ENCODE peak calls at places on chromosomes 13 and 19, in nine cellular contexts. R is K562, F is IMR-90, P is testis, C is lower leg skin, Q is NB4, B is heart left ventricle, N is adrenal gland, T is body of pancreas. D is an unnamed sample.

GRCh38 chr19:3623716-3624115 is 2.9 kb downstream of the CACTIN start:
- DNase-seq in R (no peak), F (no peak), P (no peak), C (no peak), Q (no peak), B (no peak), N (no peak), T (no peak), D (no peak)

GRCh38 chr13:23621316-23621645 is 51.1 kb downstream of the TNFRSF19 start:
- DNase-seq in R (no peak), F (peak; percentile 96), P (no peak), C (no peak), Q (peak; percentile 8), B (no peak), N (peak; percentile 49), T (no peak), D (no peak)

GRCh38 chr19:40365010-40365409 is 16.5 kb downstream of the PLD3 start:
- DNase-seq in R (no peak), F (no peak), P (no peak), C (no peak), Q (no peak), B (no peak), N (no peak), T (no peak), D (no peak)

GRCh38 chr19:29775575-29775900 is 36.3 kb upstream of the CCNE1 start:
- DNase-seq in R (no peak), F (no peak), P (no peak), C (no peak), Q (no peak), B (peak; percentile 20), N (no peak), T (no peak), D (no peak)

GRCh38 chr19:6006896-6007295 is 29.0 kb upstream of the RANBP3 start:
- DNase-seq in R (no peak), F (no peak), P (no peak), C (no peak), Q (no peak), B (no peak), N (no peak), T (no peak), D (no peak)

GRCh38 chr13:94232956-94233355 is 246.5 kb downstream of the DCT start:
- DNase-seq in R (no peak), F (no peak), P (no peak), C (no peak), Q (no peak), B (no peak), N (no peak), T (no peak), D (no peak)

GRCh38 chr13:59477011-59477410 is 686.7 kb downstream of the DIAPH3 start:
- DNase-seq in R (no peak), F (no peak), P (no peak), C (no peak), Q (peak; percentile 7), B (no peak), N (no peak), T (no peak), D (no peak)

GRCh38 chr13:37701306-37701705 is 102.7 kb upstream of the POSTN start:
- DNase-seq in R (no peak), F (peak; percentile 67), P (no peak), C (no peak), Q (no peak), B (no peak), N (no peak), T (no peak), D (no peak)

GRCh38 chr19:5631511-5632240 is 8.8 kb downstream of the SAFB start:
- DNase-seq in R (no peak), F (no peak), P (no peak), C (peak; percentile 46), Q (no peak), B (no peak), N (no peak), T (no peak), D (no peak)

GRCh38 chr19:48989701-48990291 is 3.3 kb downstream of the GYS1 start:
- DNase-seq in R (no peak), F (no peak), P (no peak), C (no peak), Q (no peak), B (peak; percentile 78), N (no peak), T (no peak), D (no peak)

GRCh38 chr19:31963741-31964140 is 381.7 kb upstream of the ZNF507 start:
- DNase-seq in R (no peak), F (no peak), P (peak; percentile 72), C (no peak), Q (no peak), B (no peak), N (peak; percentile 34), T (no peak), D (no peak)

GRCh38 chr13:97306646-97307045 is 84.5 kb downstream of the MBNL2 start:
- DNase-seq in R (no peak), F (no peak), P (no peak), C (no peak), Q (no peak), B (no peak), N (no peak), T (peak; percentile 25), D (no peak)

GRCh38 chr19:1271528-1272422 is 2.6 kb downstream of the CIRBP start:
- DNase-seq in R (no peak), F (no peak), P (no peak), C (peak; percentile 89), Q (no peak), B (no peak), N (peak; percentile 49), T (no peak), D (no peak)

GRCh38 chr19:1270854-1271527 is 1.9 kb downstream of the CIRBP start:
- DNase-seq in R (no peak), F (no peak), P (no peak), C (peak; percentile 91), Q (no peak), B (no peak), N (no peak), T (peak; percentile 53), D (no peak)

GRCh38 chr19:1274081-1274851 is 1.1 kb upstream of the FAM174C start:
- DNase-seq in R (no peak), F (no peak), P (no peak), C (no peak), Q (no peak), B (no peak), N (peak; percentile 46), T (peak; percentile 38), D (no peak)

GRCh38 chr19:1273263-1274041 is 1.9 kb upstream of the FAM174C start:
- DNase-seq in R (no peak), F (no peak), P (no peak), C (no peak), Q (no peak), B (no peak), N (no peak), T (no peak), D (no peak)

GRCh38 chr19:1272423-1273262 is 2.7 kb upstream of the FAM174C start:
- DNase-seq in R (no peak), F (no peak), P (no peak), C (no peak), Q (no peak), B (no peak), N (no peak), T (no peak), D (no peak)
- TF ChIP-seq POLR2A in R (no peak), F (no peak), P (no peak), C (no peak), Q (no peak), B (no peak), N (no peak), T (no peak), D (no peak)

GRCh38 chr19:35643255-35644205 is 2.0 kb downstream of the ETV2 start:
- DNase-seq in R (peak; percentile 85), F (peak; percentile 60), P (peak; percentile 83), C (peak; percentile 95), Q (peak; percentile 79), B (peak; percentile 93), N (peak; percentile 83), T (peak; percentile 91), D (peak; percentile 91)
- TF ChIP-seq POLR2A in R (peak; percentile 86), F (peak; percentile 53), P (no peak), C (no peak), Q (peak; percentile 69), B (no peak), N (peak; percentile 78), T (peak; percentile 95), D (peak; percentile 71)

GRCh38 chr19:1040476-1041271 is 767 bp downstream of the ABCA7 start:
- DNase-seq in R (peak; percentile 92), F (peak; percentile 93), P (peak; percentile 89), C (peak; percentile 97), Q (peak; percentile 79), B (peak; percentile 95), N (peak; percentile 93), T (peak; percentile 92), D (peak; percentile 94)

GRCh38 chr19:1038995-1039645 is 787 bp upstream of the ABCA7 start:
- DNase-seq in R (no peak), F (peak; percentile 28), P (no peak), C (no peak), Q (no peak), B (no peak), N (no peak), T (no peak), D (no peak)

GRCh38 chr19:1041272-1041834 is 1.4 kb downstream of the ABCA7 start:
- DNase-seq in R (no peak), F (no peak), P (no peak), C (no peak), Q (no peak), B (no peak), N (no peak), T (no peak), D (no peak)

GRCh38 chr19:1041835-1042685 is 2.2 kb downstream of the ABCA7 start:
- DNase-seq in R (peak; percentile 64), F (no peak), P (no peak), C (peak; percentile 95), Q (no peak), B (no peak), N (no peak), T (peak; percentile 92), D (peak; percentile 94)

DNA sequence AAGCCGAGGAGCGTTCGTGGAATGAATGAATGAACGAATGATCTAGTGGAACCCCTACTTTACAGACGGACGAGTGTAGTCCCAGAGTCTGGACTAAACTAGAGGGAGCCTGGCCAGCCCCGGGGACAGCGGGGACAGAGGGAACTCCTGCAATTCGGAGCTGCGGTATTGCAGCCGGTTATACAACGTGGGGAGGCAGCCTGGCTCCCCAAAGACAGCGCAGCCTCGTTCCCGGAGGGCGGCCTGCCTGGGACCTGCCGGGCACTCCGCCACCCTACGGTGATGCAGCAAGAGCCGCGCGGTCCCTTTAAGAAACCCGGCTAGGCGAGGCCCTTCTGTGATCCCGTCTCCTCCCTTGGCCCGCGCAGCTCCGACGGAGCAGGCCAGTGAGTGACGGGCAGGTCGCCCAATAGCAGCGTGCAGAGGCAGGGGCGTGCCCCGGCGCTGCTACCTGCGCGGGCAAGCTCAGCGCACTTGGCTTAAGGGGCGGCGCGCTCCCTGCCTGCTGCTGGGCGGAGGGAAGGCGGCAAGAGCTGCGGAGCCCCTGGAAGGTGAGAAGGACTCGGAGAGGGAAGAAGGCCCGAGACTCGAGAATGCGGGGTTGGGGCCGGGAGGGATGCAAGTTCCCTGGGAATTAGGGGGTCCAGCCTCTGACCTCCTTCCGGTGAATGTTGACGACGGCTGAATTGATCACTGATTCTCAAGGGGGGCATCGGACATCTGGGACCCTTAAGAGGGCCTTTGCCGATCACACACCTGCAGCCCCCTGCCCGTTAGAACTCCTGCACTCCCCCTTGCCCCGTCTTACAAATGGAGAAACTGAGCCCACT is at the start of gene ABCA7:
- DNase-seq in R (peak; percentile 91), F (peak; percentile 96), P (peak; percentile 98), C (peak; percentile 99), Q (peak; percentile 95), B (peak; percentile 100), N (peak; percentile 99), T (peak; percentile 99), D (peak; percentile 99)
- TF ChIP-seq POLR2A in R (peak; percentile 67), F (peak; percentile 73), P (no peak), C (no peak), Q (no peak), B (no peak), N (peak; percentile 54), T (peak; percentile 76), D (peak; percentile 81)

GRCh38 chr13:28611021-28611420 is 47.9 kb upstream of the POMP start:
- DNase-seq in R (no peak), F (peak; percentile 26), P (no peak), C (no peak), Q (no peak), B (no peak), N (no peak), T (no peak), D (no peak)
- TF ChIP-seq POLR2A in R (no peak), F (no peak), P (no peak), C (no peak), Q (no peak), B (no peak), N (no peak), T (no peak), D (no peak)